ENCODE peak calls at places on chromosomes 1 and 21, in six cellular contexts. One of them, this sample, is unnamed.

GRCh38 chr1:21241761-21242581 is 48.3 kb downstream of the ECE1 start:
- DNase-seq in fibroblast of lung: no peak
- DNase-seq in tibial nerve: no peak
- DNase-seq in AG04450: no peak
- DNase-seq in fibroblast of mammary gland: no peak
- DNase-seq in kidney: no peak
- DNase-seq in this sample: no peak

GRCh38 chr1:28233264-28233606 is 406 bp upstream of the DNAJC8 start:
- DNase-seq in fibroblast of lung: no peak
- DNase-seq in tibial nerve: no peak
- DNase-seq in AG04450: no peak
- DNase-seq in fibroblast of mammary gland: no peak
- DNase-seq in kidney: no peak
- DNase-seq in this sample: no peak

GRCh38 chr21:42455754-42456440 is 40.1 kb downstream of the RSPH1 start:
- DNase-seq in fibroblast of lung: no peak
- DNase-seq in tibial nerve: no peak
- DNase-seq in AG04450: no peak
- DNase-seq in fibroblast of mammary gland: no peak
- DNase-seq in kidney: no peak
- DNase-seq in this sample: no peak

GRCh38 chr1:229194096-229194495 is 76.8 kb upstream of the RAB4A start:
- DNase-seq in fibroblast of lung: no peak
- DNase-seq in tibial nerve: no peak
- DNase-seq in AG04450: no peak
- DNase-seq in fibroblast of mammary gland: no peak
- DNase-seq in kidney: no peak
- DNase-seq in this sample: no peak

GRCh38 chr1:31798433-31799195 is 17.2 kb downstream of the SPOCD1 start:
- DNase-seq in fibroblast of lung: peak
- DNase-seq in tibial nerve: no peak
- DNase-seq in AG04450: peak
- DNase-seq in fibroblast of mammary gland: peak
- DNase-seq in kidney: peak
- DNase-seq in this sample: peak

GRCh38 chr1:94970783-94971182 is 43.9 kb upstream of the CNN3 start:
- DNase-seq in fibroblast of lung: no peak
- DNase-seq in tibial nerve: no peak
- DNase-seq in AG04450: no peak
- DNase-seq in fibroblast of mammary gland: no peak
- DNase-seq in kidney: no peak
- DNase-seq in this sample: no peak

GRCh38 chr1:23097316-23097715 is 71.3 kb downstream of the LUZP1 start:
- DNase-seq in fibroblast of lung: peak
- DNase-seq in tibial nerve: no peak
- DNase-seq in AG04450: no peak
- DNase-seq in fibroblast of mammary gland: no peak
- DNase-seq in kidney: no peak
- DNase-seq in this sample: no peak

GRCh38 chr21:38664821-38665220 is 140.9 kb upstream of the ETS2 start:
- DNase-seq in fibroblast of lung: no peak
- DNase-seq in tibial nerve: no peak
- DNase-seq in AG04450: no peak
- DNase-seq in fibroblast of mammary gland: peak
- DNase-seq in kidney: no peak
- DNase-seq in this sample: no peak

GRCh38 chr1:46278807-46279206 is 24.6 kb downstream of the LRRC41 start:
- DNase-seq in fibroblast of lung: peak
- DNase-seq in tibial nerve: no peak
- DNase-seq in AG04450: no peak
- DNase-seq in fibroblast of mammary gland: peak
- DNase-seq in kidney: no peak
- DNase-seq in this sample: no peak

GRCh38 chr1:94265011-94265422 is 27.6 kb upstream of the ARHGAP29 start:
- DNase-seq in fibroblast of lung: no peak
- DNase-seq in tibial nerve: no peak
- DNase-seq in AG04450: no peak
- DNase-seq in fibroblast of mammary gland: peak
- DNase-seq in kidney: no peak
- DNase-seq in this sample: no peak

GRCh38 chr1:165408518-165408917 is 36.4 kb downstream of the RXRG start:
- DNase-seq in fibroblast of lung: peak
- DNase-seq in tibial nerve: no peak
- DNase-seq in AG04450: no peak
- DNase-seq in fibroblast of mammary gland: peak
- DNase-seq in kidney: no peak
- DNase-seq in this sample: no peak

GRCh38 chr1:227869281-227869842 is 53.9 kb downstream of the PRSS38 start:
- DNase-seq in fibroblast of lung: no peak
- DNase-seq in tibial nerve: no peak
- DNase-seq in AG04450: no peak
- DNase-seq in fibroblast of mammary gland: peak
- DNase-seq in kidney: no peak
- DNase-seq in this sample: no peak

GRCh38 chr1:192639607-192640368 is 3.8 kb downstream of the RGS13 start:
- DNase-seq in fibroblast of lung: peak
- DNase-seq in tibial nerve: no peak
- DNase-seq in AG04450: peak
- DNase-seq in fibroblast of mammary gland: peak
- DNase-seq in kidney: no peak
- DNase-seq in this sample: no peak

GRCh38 chr1:62311473-62311943 is 7.7 kb downstream of the KANK4 start:
- DNase-seq in fibroblast of lung: peak
- DNase-seq in tibial nerve: no peak
- DNase-seq in AG04450: no peak
- DNase-seq in fibroblast of mammary gland: no peak
- DNase-seq in kidney: no peak
- DNase-seq in this sample: no peak

GRCh38 chr1:50704126-50704525 is 255.9 kb downstream of the FAF1 start:
- DNase-seq in fibroblast of lung: peak
- DNase-seq in tibial nerve: no peak
- DNase-seq in AG04450: peak
- DNase-seq in fibroblast of mammary gland: peak
- DNase-seq in kidney: no peak
- DNase-seq in this sample: no peak

GRCh38 chr1:91844862-91845528 is 41.0 kb downstream of the TGFBR3 start:
- DNase-seq in fibroblast of lung: peak
- DNase-seq in tibial nerve: peak
- DNase-seq in AG04450: peak
- DNase-seq in fibroblast of mammary gland: peak
- DNase-seq in kidney: no peak
- DNase-seq in this sample: no peak

GRCh38 chr1:233065655-233066054 is 115.2 kb downstream of the NTPCR start:
- DNase-seq in fibroblast of lung: no peak
- DNase-seq in tibial nerve: no peak
- DNase-seq in AG04450: no peak
- DNase-seq in fibroblast of mammary gland: no peak
- DNase-seq in kidney: no peak
- DNase-seq in this sample: no peak

GRCh38 chr1:220511785-220512184 is 16.2 kb upstream of the MARK1 start:
- DNase-seq in fibroblast of lung: no peak
- DNase-seq in tibial nerve: no peak
- DNase-seq in AG04450: no peak
- DNase-seq in fibroblast of mammary gland: no peak
- DNase-seq in kidney: no peak
- DNase-seq in this sample: no peak

GRCh38 chr1:174040387-174040786 is 18.2 kb upstream of the RC3H1 start:
- DNase-seq in fibroblast of lung: peak
- DNase-seq in tibial nerve: no peak
- DNase-seq in AG04450: peak
- DNase-seq in fibroblast of mammary gland: peak
- DNase-seq in kidney: no peak
- DNase-seq in this sample: no peak

GRCh38 chr21:44316277-44316900 is 16.5 kb downstream of the PFKL start:
- DNase-seq in fibroblast of lung: no peak
- DNase-seq in tibial nerve: no peak
- DNase-seq in AG04450: no peak
- DNase-seq in fibroblast of mammary gland: no peak
- DNase-seq in kidney: no peak
- DNase-seq in this sample: no peak

GRCh38 chr1:162177126-162177525 is 107.6 kb downstream of the NOS1AP start:
- DNase-seq in fibroblast of lung: peak
- DNase-seq in tibial nerve: no peak
- DNase-seq in AG04450: no peak
- DNase-seq in fibroblast of mammary gland: peak
- DNase-seq in kidney: no peak
- DNase-seq in this sample: no peak

GRCh38 chr1:8027748-8028631 is 1.9 kb upstream of the ERRFI1 start:
- DNase-seq in fibroblast of lung: peak
- DNase-seq in tibial nerve: no peak
- DNase-seq in AG04450: no peak
- DNase-seq in fibroblast of mammary gland: peak
- DNase-seq in kidney: no peak
- DNase-seq in this sample: no peak

GRCh38 chr1:8033322-8033721 is 7.2 kb upstream of the ERRFI1 start:
- DNase-seq in fibroblast of lung: no peak
- DNase-seq in tibial nerve: no peak
- DNase-seq in AG04450: no peak
- DNase-seq in fibroblast of mammary gland: no peak
- DNase-seq in kidney: no peak
- DNase-seq in this sample: no peak

GRCh38 chr1:8035289-8035688 is 9.2 kb upstream of the ERRFI1 start:
- DNase-seq in fibroblast of lung: peak
- DNase-seq in tibial nerve: no peak
- DNase-seq in AG04450: no peak
- DNase-seq in fibroblast of mammary gland: no peak
- DNase-seq in kidney: no peak
- DNase-seq in this sample: no peak

GRCh38 chr1:8032351-8032750 is 6.2 kb upstream of the ERRFI1 start:
- DNase-seq in fibroblast of lung: no peak
- DNase-seq in tibial nerve: no peak
- DNase-seq in AG04450: no peak
- DNase-seq in fibroblast of mammary gland: peak
- DNase-seq in kidney: no peak
- DNase-seq in this sample: no peak

DNA sequence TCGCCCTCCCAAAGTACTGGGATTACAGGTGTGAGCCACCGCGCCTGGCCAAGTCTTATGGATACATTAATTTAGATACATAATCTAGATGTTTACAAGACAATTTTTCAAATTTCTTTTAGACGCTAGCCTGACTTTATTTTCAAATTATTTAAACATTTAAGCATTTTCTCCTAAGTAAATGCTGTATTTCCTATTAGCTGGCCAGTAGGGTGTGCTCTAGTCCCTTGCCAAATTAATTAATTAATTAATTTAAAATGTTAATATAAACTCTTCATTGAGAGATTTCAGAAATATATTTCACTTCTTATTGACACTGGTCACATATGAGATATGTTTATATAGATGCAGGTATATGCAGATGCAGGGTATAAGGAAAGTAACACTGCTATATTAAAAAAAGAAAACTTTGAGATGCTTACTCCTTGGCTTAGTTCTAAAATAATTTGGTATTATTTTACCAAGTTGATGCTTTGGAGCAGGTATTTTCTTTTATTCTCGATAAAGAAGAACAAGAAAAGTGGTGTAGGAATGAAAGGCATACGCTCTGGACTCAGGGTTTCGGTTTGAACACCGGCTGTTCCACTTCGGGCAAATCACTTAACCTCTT is 5.2 kb upstream of the ERRFI1 start:
- DNase-seq in fibroblast of lung: no peak
- DNase-seq in tibial nerve: no peak
- DNase-seq in AG04450: no peak
- DNase-seq in fibroblast of mammary gland: peak
- DNase-seq in kidney: no peak
- DNase-seq in this sample: no peak
- TF ChIP-seq CTCF in fibroblast of lung: peak
- TF ChIP-seq CTCF in tibial nerve: peak
- TF ChIP-seq CTCF in AG04450: peak
- TF ChIP-seq CTCF in fibroblast of mammary gland: peak
- TF ChIP-seq CTCF in kidney: peak
- TF ChIP-seq CTCF in this sample: no peak

GRCh38 chr1:59290173-59290954 is 6.5 kb upstream of the FGGY start:
- DNase-seq in fibroblast of lung: peak
- DNase-seq in tibial nerve: no peak
- DNase-seq in AG04450: no peak
- DNase-seq in fibroblast of mammary gland: peak
- DNase-seq in kidney: peak
- DNase-seq in this sample: no peak
- TF ChIP-seq CTCF in fibroblast of lung: peak
- TF ChIP-seq CTCF in tibial nerve: no peak
- TF ChIP-seq CTCF in AG04450: peak
- TF ChIP-seq CTCF in fibroblast of mammary gland: peak
- TF ChIP-seq CTCF in kidney: peak
- TF ChIP-seq CTCF in this sample: no peak

GRCh38 chr1:230772457-230773395 is 25.5 kb downstream of the CAPN9 start:
- DNase-seq in fibroblast of lung: peak
- DNase-seq in tibial nerve: no peak
- DNase-seq in AG04450: no peak
- DNase-seq in fibroblast of mammary gland: peak
- DNase-seq in kidney: no peak
- DNase-seq in this sample: no peak

GRCh38 chr1:230768903-230769570 is 21.8 kb downstream of the CAPN9 start:
- DNase-seq in fibroblast of lung: peak
- DNase-seq in tibial nerve: no peak
- DNase-seq in AG04450: peak
- DNase-seq in fibroblast of mammary gland: peak
- DNase-seq in kidney: no peak
- DNase-seq in this sample: no peak

GRCh38 chr1:230770317-230770716 is 23.1 kb downstream of the CAPN9 start:
- DNase-seq in fibroblast of lung: no peak
- DNase-seq in tibial nerve: no peak
- DNase-seq in AG04450: no peak
- DNase-seq in fibroblast of mammary gland: no peak
- DNase-seq in kidney: no peak
- DNase-seq in this sample: no peak

GRCh38 chr1:230771773-230772354 is 24.7 kb downstream of the CAPN9 start:
- DNase-seq in fibroblast of lung: no peak
- DNase-seq in tibial nerve: no peak
- DNase-seq in AG04450: no peak
- DNase-seq in fibroblast of mammary gland: no peak
- DNase-seq in kidney: no peak
- DNase-seq in this sample: no peak

DNA sequence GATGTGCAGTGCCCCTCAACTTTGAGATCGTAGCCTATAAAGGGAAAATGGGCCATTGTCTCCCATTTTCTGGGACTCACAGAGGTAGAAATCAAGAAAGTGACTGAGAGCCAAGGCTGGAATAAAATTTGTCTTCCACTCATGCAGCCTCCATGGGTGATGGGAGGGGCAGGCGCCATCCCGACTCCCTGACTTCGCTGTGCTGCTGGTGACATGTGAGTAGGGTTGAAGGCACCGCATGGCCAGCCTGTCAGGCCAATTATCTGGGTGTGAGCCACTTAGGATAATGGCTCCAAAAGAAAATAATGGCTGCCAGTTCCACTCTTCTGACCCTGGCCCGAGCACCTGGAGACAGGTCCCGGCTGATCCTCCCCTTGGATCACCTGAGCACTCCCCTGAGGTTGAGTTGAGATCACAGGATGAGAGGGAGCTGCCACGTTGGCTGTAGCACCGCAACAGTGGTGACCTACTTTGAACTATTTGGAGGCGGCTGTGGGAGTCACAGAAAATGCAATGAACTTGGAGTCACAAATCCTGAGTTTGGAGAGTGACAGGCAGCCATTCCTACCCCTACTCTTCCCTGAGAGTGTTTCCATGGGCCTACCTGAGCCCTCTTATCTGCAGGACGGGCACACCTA is 26.3 kb downstream of the CAPN9 start:
- DNase-seq in fibroblast of lung: no peak
- DNase-seq in tibial nerve: no peak
- DNase-seq in AG04450: no peak
- DNase-seq in fibroblast of mammary gland: no peak
- DNase-seq in kidney: no peak
- DNase-seq in this sample: no peak
- TF ChIP-seq CTCF in fibroblast of lung: no peak
- TF ChIP-seq CTCF in tibial nerve: no peak
- TF ChIP-seq CTCF in AG04450: no peak
- TF ChIP-seq CTCF in fibroblast of mammary gland: no peak
- TF ChIP-seq CTCF in kidney: no peak
- TF ChIP-seq CTCF in this sample: no peak

GRCh38 chr21:39840373-39841097 is 26.7 kb upstream of the PCP4 start:
- DNase-seq in fibroblast of lung: no peak
- DNase-seq in tibial nerve: no peak
- DNase-seq in AG04450: no peak
- DNase-seq in fibroblast of mammary gland: no peak
- DNase-seq in kidney: no peak
- DNase-seq in this sample: no peak
- TF ChIP-seq CTCF in fibroblast of lung: no peak
- TF ChIP-seq CTCF in tibial nerve: no peak
- TF ChIP-seq CTCF in AG04450: no peak
- TF ChIP-seq CTCF in fibroblast of mammary gland: no peak
- TF ChIP-seq CTCF in kidney: no peak
- TF ChIP-seq CTCF in this sample: no peak